ENCODE peak calls at places on chromosomes 12 and 14, in nine cellular contexts. G is hypothalamus, L is cardiac fibroblast, O is NCI-H226, N is aorta, T is HTR-8/SVneo, A is GM13976, M is HT1080, H is body of pancreas. F is an unnamed sample.

GRCh38 chr12:44708218-44708617 is 167.9 kb downstream of the NELL2 start:
- DNase-seq in G (no peak), L (no peak), O (no peak), N (no peak), T (no peak), A (no peak), M (no peak), H (no peak), F (no peak)

GRCh38 chr12:77133566-77133965 is 68.2 kb upstream of the E2F7 start:
- DNase-seq in G (no peak), L (peak), O (peak), N (no peak), T (peak), A (no peak), M (peak), H (peak), F (peak)

GRCh38 chr14:36910578-36910977 is 248.9 kb downstream of the PAX9 start:
- DNase-seq in G (no peak), L (no peak), O (no peak), N (no peak), T (no peak), A (no peak), M (no peak), H (no peak), F (no peak)

GRCh38 chr12:103884316-103884715 is 43.3 kb upstream of the NT5DC3 start:
- DNase-seq in G (no peak), L (peak), O (no peak), N (no peak), T (peak), A (peak), M (peak), H (no peak), F (peak)

GRCh38 chr14:93274055-93274806 is 58.6 kb downstream of the BTBD7 start:
- DNase-seq in G (no peak), L (no peak), O (no peak), N (no peak), T (no peak), A (no peak), M (no peak), H (no peak), F (no peak)

GRCh38 chr14:55762595-55763232 is 182.7 kb downstream of the KTN1 start:
- DNase-seq in G (no peak), L (no peak), O (no peak), N (no peak), T (no peak), A (peak), M (no peak), H (no peak), F (no peak)

GRCh38 chr14:64158608-64159007 is 135.6 kb downstream of the ESR2 start:
- DNase-seq in G (no peak), L (no peak), O (no peak), N (no peak), T (no peak), A (no peak), M (no peak), H (no peak), F (no peak)

GRCh38 chr14:77206261-77206824 is 24.7 kb downstream of the TMEM63C start:
- DNase-seq in G (no peak), L (no peak), O (no peak), N (no peak), T (no peak), A (no peak), M (no peak), H (no peak), F (no peak)

GRCh38 chr14:24890716-24891115 is 159.2 kb downstream of the STXBP6 start:
- DNase-seq in G (no peak), L (no peak), O (no peak), N (no peak), T (no peak), A (no peak), M (no peak), H (no peak), F (no peak)

GRCh38 chr12:119804011-119804641 is 73.0 kb downstream of the CIT start:
- DNase-seq in G (peak), L (peak), O (no peak), N (peak), T (peak), A (peak), M (peak), H (peak), F (peak)

GRCh38 chr12:93292731-93293566 is 84.8 kb upstream of the NUDT4 start:
- DNase-seq in G (no peak), L (no peak), O (no peak), N (no peak), T (no peak), A (no peak), M (no peak), H (no peak), F (no peak)

F was measured in testis.